ENCODE peak calls at places on chromosomes 11 and 22, in eight cellular contexts. One of them, this sample, is unnamed.

GRCh38 chr11:27204527-27204926 is 158.5 kb downstream of the CCDC34 start:
- DNase-seq in brain microvascular endothelial cell: no peak
- DNase-seq in cardiac muscle cell: no peak
- DNase-seq in CD8-positive, alpha-beta T cell: no peak
- DNase-seq in A549: peak; percentile 60
- DNase-seq in CD8-positive, alpha-beta memory T cell: no peak
- DNase-seq in H9: peak; percentile 54
- DNase-seq in fibroblast of lung: peak; percentile 37
- DNase-seq in this sample: no peak

GRCh38 chr11:119236891-119237290 is 30.8 kb downstream of the CBL start:
- DNase-seq in brain microvascular endothelial cell: peak; percentile 21
- DNase-seq in cardiac muscle cell: no peak
- DNase-seq in CD8-positive, alpha-beta T cell: no peak
- DNase-seq in A549: no peak
- DNase-seq in CD8-positive, alpha-beta memory T cell: no peak
- DNase-seq in H9: no peak
- DNase-seq in fibroblast of lung: peak; percentile 60
- DNase-seq in this sample: no peak

GRCh38 chr22:21652547-21653545 is 10.7 kb downstream of the SDF2L1 start:
- DNase-seq in brain microvascular endothelial cell: no peak
- DNase-seq in cardiac muscle cell: no peak
- DNase-seq in CD8-positive, alpha-beta T cell: no peak
- DNase-seq in A549: no peak
- DNase-seq in CD8-positive, alpha-beta memory T cell: no peak
- DNase-seq in H9: no peak
- DNase-seq in fibroblast of lung: no peak
- DNase-seq in this sample: no peak

GRCh38 chr22:21754523-21755128 is 19.0 kb upstream of the YPEL1 start:
- DNase-seq in brain microvascular endothelial cell: peak; percentile 22
- DNase-seq in cardiac muscle cell: peak; percentile 58
- DNase-seq in CD8-positive, alpha-beta T cell: no peak
- DNase-seq in A549: no peak
- DNase-seq in CD8-positive, alpha-beta memory T cell: no peak
- DNase-seq in H9: no peak
- DNase-seq in fibroblast of lung: peak; percentile 12
- DNase-seq in this sample: no peak

GRCh38 chr11:75244052-75244814 is 3.7 kb downstream of the TPBGL start:
- DNase-seq in brain microvascular endothelial cell: no peak
- DNase-seq in cardiac muscle cell: no peak
- DNase-seq in CD8-positive, alpha-beta T cell: no peak
- DNase-seq in A549: no peak
- DNase-seq in CD8-positive, alpha-beta memory T cell: no peak
- DNase-seq in H9: peak; percentile 8
- DNase-seq in fibroblast of lung: no peak
- DNase-seq in this sample: no peak

GRCh38 chr22:23501708-23502107 is 78.4 kb downstream of the IGLL1 start:
- DNase-seq in brain microvascular endothelial cell: no peak
- DNase-seq in cardiac muscle cell: no peak
- DNase-seq in CD8-positive, alpha-beta T cell: no peak
- DNase-seq in A549: no peak
- DNase-seq in CD8-positive, alpha-beta memory T cell: no peak
- DNase-seq in H9: no peak
- DNase-seq in fibroblast of lung: no peak
- DNase-seq in this sample: no peak

GRCh38 chr11:120068114-120068573 is 69.8 kb downstream of the TRIM29 start:
- DNase-seq in brain microvascular endothelial cell: peak; percentile 18
- DNase-seq in cardiac muscle cell: peak; percentile 59
- DNase-seq in CD8-positive, alpha-beta T cell: no peak
- DNase-seq in A549: no peak
- DNase-seq in CD8-positive, alpha-beta memory T cell: no peak
- DNase-seq in H9: peak; percentile 15
- DNase-seq in fibroblast of lung: peak; percentile 53
- DNase-seq in this sample: peak; percentile 26

GRCh38 chr11:111335596-111335995 is 37.2 kb downstream of the POU2AF3 start:
- DNase-seq in brain microvascular endothelial cell: no peak
- DNase-seq in cardiac muscle cell: no peak
- DNase-seq in CD8-positive, alpha-beta T cell: no peak
- DNase-seq in A549: no peak
- DNase-seq in CD8-positive, alpha-beta memory T cell: no peak
- DNase-seq in H9: no peak
- DNase-seq in fibroblast of lung: no peak
- DNase-seq in this sample: no peak

GRCh38 chr11:16925495-16926065 is 88.6 kb downstream of the PLEKHA7 start:
- DNase-seq in brain microvascular endothelial cell: peak; percentile 7
- DNase-seq in cardiac muscle cell: peak; percentile 57
- DNase-seq in CD8-positive, alpha-beta T cell: no peak
- DNase-seq in A549: peak; percentile 50
- DNase-seq in CD8-positive, alpha-beta memory T cell: no peak
- DNase-seq in H9: peak; percentile 83
- DNase-seq in fibroblast of lung: peak; percentile 49
- DNase-seq in this sample: no peak

GRCh38 chr11:67298786-67299185 is 4.5 kb upstream of the SSH3 start:
- DNase-seq in brain microvascular endothelial cell: no peak
- DNase-seq in cardiac muscle cell: no peak
- DNase-seq in CD8-positive, alpha-beta T cell: no peak
- DNase-seq in A549: no peak
- DNase-seq in CD8-positive, alpha-beta memory T cell: no peak
- DNase-seq in H9: no peak
- DNase-seq in fibroblast of lung: no peak
- DNase-seq in this sample: no peak

GRCh38 chr22:22032099-22032905 is 49.7 kb upstream of the TOP3B start:
- DNase-seq in brain microvascular endothelial cell: no peak
- DNase-seq in cardiac muscle cell: no peak
- DNase-seq in CD8-positive, alpha-beta T cell: no peak
- DNase-seq in A549: no peak
- DNase-seq in CD8-positive, alpha-beta memory T cell: no peak
- DNase-seq in H9: no peak
- DNase-seq in fibroblast of lung: no peak
- DNase-seq in this sample: no peak

GRCh38 chr11:126406368-126406767 is 50.9 kb downstream of the ST3GAL4 start:
- DNase-seq in brain microvascular endothelial cell: no peak
- DNase-seq in cardiac muscle cell: no peak
- DNase-seq in CD8-positive, alpha-beta T cell: no peak
- DNase-seq in A549: no peak
- DNase-seq in CD8-positive, alpha-beta memory T cell: no peak
- DNase-seq in H9: no peak
- DNase-seq in fibroblast of lung: no peak
- DNase-seq in this sample: no peak

GRCh38 chr22:20267441-20268288 is 453 bp downstream of the RTN4R start:
- DNase-seq in brain microvascular endothelial cell: no peak
- DNase-seq in cardiac muscle cell: no peak
- DNase-seq in CD8-positive, alpha-beta T cell: no peak
- DNase-seq in A549: no peak
- DNase-seq in CD8-positive, alpha-beta memory T cell: no peak
- DNase-seq in H9: no peak
- DNase-seq in fibroblast of lung: no peak
- DNase-seq in this sample: no peak

GRCh38 chr11:723120-723883 is 17.3 kb downstream of the EPS8L2 start:
- DNase-seq in brain microvascular endothelial cell: no peak
- DNase-seq in cardiac muscle cell: peak; percentile 68
- DNase-seq in CD8-positive, alpha-beta T cell: peak; percentile 63
- DNase-seq in A549: peak; percentile 67
- DNase-seq in CD8-positive, alpha-beta memory T cell: peak; percentile 69
- DNase-seq in H9: peak; percentile 38
- DNase-seq in fibroblast of lung: peak; percentile 44
- DNase-seq in this sample: no peak

GRCh38 chr11:61072316-61073109 is 29.8 kb upstream of the CD5 start:
- DNase-seq in brain microvascular endothelial cell: no peak
- DNase-seq in cardiac muscle cell: no peak
- DNase-seq in CD8-positive, alpha-beta T cell: no peak
- DNase-seq in A549: no peak
- DNase-seq in CD8-positive, alpha-beta memory T cell: no peak
- DNase-seq in H9: no peak
- DNase-seq in fibroblast of lung: no peak
- DNase-seq in this sample: no peak

DNA sequence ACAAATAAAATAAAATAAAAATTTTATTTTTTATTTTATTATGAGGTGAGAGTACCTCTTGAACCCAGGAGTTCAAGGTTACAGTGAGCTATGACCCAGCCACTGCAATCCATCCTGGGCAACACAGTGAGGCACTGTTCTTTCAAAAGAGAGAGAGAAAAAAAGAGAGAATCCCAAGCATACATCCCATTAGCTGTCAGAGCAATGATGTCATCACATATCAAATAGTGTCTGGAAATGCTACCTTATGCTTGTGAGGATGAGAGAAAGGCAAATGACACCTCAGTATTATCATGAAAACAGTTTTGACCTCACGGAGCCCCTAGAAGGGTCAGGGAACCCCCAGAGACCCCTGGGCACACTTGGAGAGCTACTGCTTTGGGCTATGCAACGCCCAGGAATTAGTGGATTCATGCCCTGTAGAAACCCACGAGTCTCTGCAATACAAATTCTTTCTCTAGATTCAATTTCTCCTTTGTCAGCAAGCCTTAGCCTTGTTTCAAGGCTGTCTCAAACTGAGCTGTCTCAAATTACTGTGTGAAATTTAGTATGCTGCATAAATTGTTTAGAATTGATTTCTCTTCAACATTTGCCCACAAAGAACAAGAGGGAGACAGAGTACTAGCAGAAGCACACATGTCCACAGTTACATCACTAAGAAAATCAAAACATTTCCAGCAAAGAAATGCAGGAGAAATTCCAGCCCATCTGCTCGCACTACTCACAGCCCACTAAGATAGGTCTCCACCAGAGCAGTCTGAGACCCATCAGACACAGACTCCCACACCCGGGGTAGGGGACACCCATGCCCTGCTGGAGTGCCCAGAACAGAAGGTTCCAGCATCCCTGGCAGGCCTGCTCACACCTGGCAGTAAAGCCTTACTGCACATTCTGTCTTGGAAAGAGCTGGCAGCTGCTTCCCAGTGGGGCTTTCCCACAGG is 18.1 kb downstream of the DGCR2 start:
- DNase-seq in brain microvascular endothelial cell: no peak
- DNase-seq in cardiac muscle cell: no peak
- DNase-seq in CD8-positive, alpha-beta T cell: no peak
- DNase-seq in A549: no peak
- DNase-seq in CD8-positive, alpha-beta memory T cell: no peak
- DNase-seq in H9: no peak
- DNase-seq in fibroblast of lung: peak; percentile 21
- DNase-seq in this sample: no peak
- H3K27ac ChIP-seq in brain microvascular endothelial cell: no peak overlapping the region
- H3K27ac ChIP-seq in cardiac muscle cell: peak overlapping the region; percentile 15
- H3K27ac ChIP-seq in CD8-positive, alpha-beta T cell: no peak overlapping the region
- H3K27ac ChIP-seq in A549: no peak overlapping the region
- H3K27ac ChIP-seq in CD8-positive, alpha-beta memory T cell: no peak overlapping the region
- H3K27ac ChIP-seq in H9: no peak overlapping the region
- H3K27ac ChIP-seq in fibroblast of lung: no peak overlapping the region
- H3K27ac ChIP-seq in this sample: no peak overlapping the region

GRCh38 chr22:39444937-39445465 is 11.8 kb upstream of the MGAT3 start:
- DNase-seq in brain microvascular endothelial cell: no peak
- DNase-seq in cardiac muscle cell: no peak
- DNase-seq in CD8-positive, alpha-beta T cell: no peak
- DNase-seq in A549: no peak
- DNase-seq in CD8-positive, alpha-beta memory T cell: no peak
- DNase-seq in H9: no peak
- DNase-seq in fibroblast of lung: no peak
- DNase-seq in this sample: no peak

GRCh38 chr22:39446239-39446721 is 10.5 kb upstream of the MGAT3 start:
- DNase-seq in brain microvascular endothelial cell: no peak
- DNase-seq in cardiac muscle cell: no peak
- DNase-seq in CD8-positive, alpha-beta T cell: no peak
- DNase-seq in A549: no peak
- DNase-seq in CD8-positive, alpha-beta memory T cell: no peak
- DNase-seq in H9: peak; percentile 74
- DNase-seq in fibroblast of lung: no peak
- DNase-seq in this sample: no peak

GRCh38 chr22:39449708-39450107 is 7.1 kb upstream of the MGAT3 start:
- DNase-seq in brain microvascular endothelial cell: no peak
- DNase-seq in cardiac muscle cell: no peak
- DNase-seq in CD8-positive, alpha-beta T cell: no peak
- DNase-seq in A549: no peak
- DNase-seq in CD8-positive, alpha-beta memory T cell: no peak
- DNase-seq in H9: no peak
- DNase-seq in fibroblast of lung: no peak
- DNase-seq in this sample: no peak

GRCh38 chr22:39450258-39450955 is 6.4 kb upstream of the MGAT3 start:
- DNase-seq in brain microvascular endothelial cell: no peak
- DNase-seq in cardiac muscle cell: no peak
- DNase-seq in CD8-positive, alpha-beta T cell: no peak
- DNase-seq in A549: no peak
- DNase-seq in CD8-positive, alpha-beta memory T cell: no peak
- DNase-seq in H9: no peak
- DNase-seq in fibroblast of lung: no peak
- DNase-seq in this sample: no peak

GRCh38 chr22:39448205-39449054 is 8.4 kb upstream of the MGAT3 start:
- DNase-seq in brain microvascular endothelial cell: no peak
- DNase-seq in cardiac muscle cell: no peak
- DNase-seq in CD8-positive, alpha-beta T cell: no peak
- DNase-seq in A549: no peak
- DNase-seq in CD8-positive, alpha-beta memory T cell: no peak
- DNase-seq in H9: no peak
- DNase-seq in fibroblast of lung: no peak
- DNase-seq in this sample: peak; percentile 52
- H3K27ac ChIP-seq in brain microvascular endothelial cell: no peak overlapping the region
- H3K27ac ChIP-seq in cardiac muscle cell: no peak overlapping the region
- H3K27ac ChIP-seq in CD8-positive, alpha-beta T cell: no peak overlapping the region
- H3K27ac ChIP-seq in A549: no peak overlapping the region
- H3K27ac ChIP-seq in CD8-positive, alpha-beta memory T cell: no peak overlapping the region
- H3K27ac ChIP-seq in H9: no peak overlapping the region
- H3K27ac ChIP-seq in fibroblast of lung: no peak overlapping the region
- H3K27ac ChIP-seq in this sample: peak overlapping the region; percentile 21

GRCh38 chr11:88739524-88739923 is 326.3 kb downstream of the GRM5 start:
- DNase-seq in brain microvascular endothelial cell: no peak
- DNase-seq in cardiac muscle cell: no peak
- DNase-seq in CD8-positive, alpha-beta T cell: no peak
- DNase-seq in A549: no peak
- DNase-seq in CD8-positive, alpha-beta memory T cell: no peak
- DNase-seq in H9: no peak
- DNase-seq in fibroblast of lung: no peak
- DNase-seq in this sample: no peak
- H3K27ac ChIP-seq in brain microvascular endothelial cell: no peak overlapping the region
- H3K27ac ChIP-seq in cardiac muscle cell: no peak overlapping the region
- H3K27ac ChIP-seq in CD8-positive, alpha-beta T cell: no peak overlapping the region
- H3K27ac ChIP-seq in A549: no peak overlapping the region
- H3K27ac ChIP-seq in CD8-positive, alpha-beta memory T cell: no peak overlapping the region
- H3K27ac ChIP-seq in H9: no peak overlapping the region
- H3K27ac ChIP-seq in fibroblast of lung: no peak overlapping the region
- H3K27ac ChIP-seq in this sample: no peak overlapping the region

DNA sequence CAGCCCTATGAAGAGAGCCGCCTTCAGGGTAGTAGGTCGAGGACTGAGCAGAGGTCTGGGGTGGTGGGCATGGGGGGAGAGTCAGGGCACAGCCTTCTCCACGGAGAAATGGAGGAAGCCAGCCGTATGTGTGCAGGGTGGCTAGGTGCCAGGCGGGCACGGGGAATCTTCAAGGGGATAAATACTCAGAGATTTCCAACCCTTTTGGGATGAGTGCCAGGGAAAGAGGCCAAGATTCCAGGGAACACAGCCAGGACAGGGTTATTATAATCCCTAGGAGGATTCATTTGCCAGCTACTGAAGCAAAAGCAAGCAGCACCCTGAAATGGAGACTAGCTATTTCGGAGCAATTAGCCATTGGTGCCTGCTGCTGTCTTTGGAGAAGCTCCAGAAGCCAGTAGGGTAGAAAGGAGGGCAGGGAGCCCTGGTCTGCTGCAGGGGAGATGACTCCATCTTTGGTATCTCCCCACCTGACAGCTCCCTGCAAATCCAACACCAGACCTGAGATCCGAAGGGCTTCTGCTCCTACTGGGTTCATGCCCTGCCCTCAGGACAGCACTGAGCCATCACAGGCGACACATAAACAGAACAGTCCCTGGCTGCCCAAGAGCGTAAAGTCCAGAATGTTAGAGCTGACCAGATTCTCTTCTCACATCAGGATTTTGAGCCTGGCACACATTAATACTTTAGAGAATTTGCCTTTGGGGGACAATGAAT is 174.5 kb upstream of the NTM start:
- DNase-seq in brain microvascular endothelial cell: peak; percentile 2
- DNase-seq in cardiac muscle cell: peak; percentile 64
- DNase-seq in CD8-positive, alpha-beta T cell: no peak
- DNase-seq in A549: no peak
- DNase-seq in CD8-positive, alpha-beta memory T cell: no peak
- DNase-seq in H9: no peak
- DNase-seq in fibroblast of lung: peak; percentile 40
- DNase-seq in this sample: no peak
- H3K27ac ChIP-seq in brain microvascular endothelial cell: no peak overlapping the region
- H3K27ac ChIP-seq in cardiac muscle cell: no peak overlapping the region
- H3K27ac ChIP-seq in CD8-positive, alpha-beta T cell: no peak overlapping the region
- H3K27ac ChIP-seq in A549: no peak overlapping the region
- H3K27ac ChIP-seq in CD8-positive, alpha-beta memory T cell: no peak overlapping the region
- H3K27ac ChIP-seq in H9: no peak overlapping the region
- H3K27ac ChIP-seq in fibroblast of lung: no peak overlapping the region
- H3K27ac ChIP-seq in this sample: no peak overlapping the region

This sample was measured in epithelial cell of prostate.